ENCODE peak calls at places on chromosomes 3 and 15, in seven cellular contexts. J is right lobe of liver, Y is A549, A is spleen, E is ovary, U is breast epithelium, P is HepG2. X is an unnamed sample.

GRCh38 chr15:81809543-81809942 is 236.3 kb downstream of the MEX3B start:
- DNase-seq in J (no peak), Y (peak; percentile 59), A (no peak), E (no peak), U (no peak), P (peak; percentile 21), X (no peak)

GRCh38 chr15:79886119-79886518 is 10.7 kb downstream of the MTHFS start:
- DNase-seq in J (no peak), Y (no peak), A (no peak), E (no peak), U (no peak), P (peak; percentile 74), X (no peak)

GRCh38 chr3:13189639-13190375 is 116.6 kb upstream of the IQSEC1 start:
- DNase-seq in J (peak; percentile 48), Y (no peak), A (peak; percentile 76), E (no peak), U (peak; percentile 42), P (peak; percentile 90), X (no peak)

GRCh38 chr15:46365612-46366011 is 730.8 kb downstream of the SQOR start:
- DNase-seq in J (no peak), Y (no peak), A (no peak), E (no peak), U (no peak), P (no peak), X (no peak)

GRCh38 chr15:63858881-63859280 is 25.1 kb upstream of the HERC1 start:
- DNase-seq in J (no peak), Y (no peak), A (no peak), E (no peak), U (no peak), P (no peak), X (no peak)

GRCh38 chr3:194604126-194604525 is 29.1 kb downstream of the TMEM44 start:
- DNase-seq in J (no peak), Y (no peak), A (no peak), E (no peak), U (no peak), P (no peak), X (no peak)

GRCh38 chr15:38530113-38530512 is 34.5 kb downstream of the RASGRP1 start:
- DNase-seq in J (no peak), Y (no peak), A (no peak), E (no peak), U (no peak), P (no peak), X (no peak)

GRCh38 chr3:99875573-99875924 is 57.9 kb downstream of the CMSS1 start:
- DNase-seq in J (no peak), Y (peak; percentile 13), A (no peak), E (no peak), U (no peak), P (peak; percentile 39), X (no peak)

GRCh38 chr3:141332436-141332835 is 35.9 kb upstream of the ZBTB38 start:
- DNase-seq in J (no peak), Y (no peak), A (no peak), E (no peak), U (no peak), P (peak; percentile 69), X (peak; percentile 73)

GRCh38 chr15:92954578-92954977 is 54.5 kb downstream of the CHD2 start:
- DNase-seq in J (no peak), Y (peak; percentile 51), A (no peak), E (no peak), U (no peak), P (peak; percentile 33), X (no peak)

GRCh38 chr3:48952510-48953118 is 34.0 kb downstream of the ARIH2 start:
- DNase-seq in J (no peak), Y (peak; percentile 19), A (no peak), E (no peak), U (no peak), P (peak; percentile 45), X (peak; percentile 70)

GRCh38 chr3:14377838-14378169 is 24.6 kb upstream of the SLC6A6 start:
- DNase-seq in J (peak; percentile 62), Y (no peak), A (peak; percentile 87), E (no peak), U (no peak), P (no peak), X (peak; percentile 37)

GRCh38 chr15:84910928-84911623 is 26.6 kb downstream of the SLC28A1 start:
- DNase-seq in J (no peak), Y (no peak), A (no peak), E (no peak), U (peak; percentile 60), P (no peak), X (peak; percentile 16)

GRCh38 chr3:82058809-82059208 is 297.4 kb upstream of the GBE1 start:
- DNase-seq in J (no peak), Y (no peak), A (no peak), E (no peak), U (no peak), P (no peak), X (no peak)

GRCh38 chr15:69497076-69497475 is 44.5 kb downstream of the RPLP1 start:
- DNase-seq in J (no peak), Y (no peak), A (no peak), E (no peak), U (no peak), P (no peak), X (no peak)

GRCh38 chr15:72135719-72136118 is 17.5 kb downstream of the SENP8 start:
- DNase-seq in J (no peak), Y (no peak), A (no peak), E (no peak), U (no peak), P (no peak), X (no peak)

GRCh38 chr3:76570436-76571057 is 469.4 kb upstream of the ROBO2 start:
- DNase-seq in J (no peak), Y (peak; percentile 2), A (no peak), E (no peak), U (no peak), P (no peak), X (no peak)

GRCh38 chr15:63080638-63081250 is 38.2 kb downstream of the TPM1 start:
- DNase-seq in J (no peak), Y (no peak), A (no peak), E (no peak), U (no peak), P (no peak), X (no peak)

GRCh38 chr3:156675744-156676466 is 1.5 kb downstream of the TIPARP start:
- DNase-seq in J (no peak), Y (peak; percentile 75), A (no peak), E (peak; percentile 17), U (no peak), P (peak; percentile 24), X (peak; percentile 25)
- H3K4me1 ChIP-seq in J (no peaks in the 10 kb centered on the region), Y (peaks cover 43% of the 10 kb centered on the region), A (peaks cover 60% of the 10 kb centered on the region), E (peaks cover 6% of the 10 kb centered on the region), U (no peaks in the 10 kb centered on the region), P (peaks cover 56% of the 10 kb centered on the region), X (peaks cover 57% of the 10 kb centered on the region)

GRCh38 chr3:197750396-197750831 is 731 bp downstream of the FYTTD1 start:
- DNase-seq in J (peak; percentile 77), Y (peak; percentile 55), A (peak; percentile 94), E (peak; percentile 61), U (no peak), P (no peak), X (peak; percentile 74)
- TF ChIP-seq POLR2A in J (peak; percentile 16), Y (no peak), A (peak; percentile 37), E (no peak), U (peak; percentile 27), P (no peak), X (no peak)

GRCh38 chr3:191336833-191337232 is 6.5 kb upstream of the UTS2B start:
- DNase-seq in J (no peak), Y (no peak), A (no peak), E (no peak), U (no peak), P (no peak), X (no peak)
- H3K4me1 ChIP-seq in J (peaks cover 4% of the 10 kb centered on the region), Y (peaks cover 39% of the 10 kb centered on the region), A (peaks cover 78% of the 10 kb centered on the region), E (peaks cover 5% of the 10 kb centered on the region), U (no peaks in the 10 kb centered on the region), P (peaks cover 96% of the 10 kb centered on the region), X (peaks cover 76% of the 10 kb centered on the region)

GRCh38 chr3:9311265-9311664 is 51.6 kb upstream of the THUMPD3 start:
- DNase-seq in J (no peak), Y (no peak), A (no peak), E (no peak), U (no peak), P (no peak), X (no peak)

GRCh38 chr3:9314796-9315195 is 48.1 kb upstream of the THUMPD3 start:
- DNase-seq in J (no peak), Y (no peak), A (no peak), E (no peak), U (no peak), P (no peak), X (no peak)

GRCh38 chr3:9322780-9323179 is 40.1 kb upstream of the THUMPD3 start:
- DNase-seq in J (no peak), Y (no peak), A (no peak), E (no peak), U (no peak), P (no peak), X (no peak)

DNA sequence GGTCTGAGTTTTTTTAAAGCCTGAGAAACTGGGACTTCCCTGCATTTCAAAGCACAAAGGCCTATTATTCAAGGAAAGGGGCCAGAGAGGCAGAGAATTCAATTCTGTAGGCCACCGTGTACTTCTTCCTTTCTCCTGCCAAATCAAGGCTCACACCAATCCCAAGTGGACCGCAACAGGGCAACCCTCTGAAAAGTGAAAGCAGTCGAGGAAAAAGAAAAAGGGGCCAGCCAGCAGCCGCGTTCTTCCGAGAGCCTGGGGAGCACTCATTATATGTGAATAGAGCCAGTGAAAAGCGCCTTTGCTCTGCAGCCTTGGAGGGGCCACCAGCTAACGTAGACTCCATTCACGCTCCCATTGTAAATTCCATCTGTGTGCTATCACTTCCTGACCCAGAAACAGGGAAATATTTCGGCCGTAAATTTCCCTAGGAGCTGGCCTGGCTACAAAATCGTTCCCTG is 45.9 kb upstream of the THUMPD3 start:
- DNase-seq in J (no peak), Y (no peak), A (no peak), E (peak; percentile 31), U (no peak), P (no peak), X (peak; percentile 16)
- TF ChIP-seq POLR2A in J (no peak), Y (no peak), A (no peak), E (no peak), U (no peak), P (no peak), X (no peak)

GRCh38 chr15:90402806-90403205 is 14.8 kb downstream of the IQGAP1 start:
- DNase-seq in J (no peak), Y (no peak), A (no peak), E (no peak), U (no peak), P (no peak), X (no peak)

GRCh38 chr15:90401499-90401898 is 13.5 kb downstream of the IQGAP1 start:
- DNase-seq in J (no peak), Y (no peak), A (no peak), E (no peak), U (no peak), P (no peak), X (no peak)

GRCh38 chr15:90400005-90400758 is 12.1 kb downstream of the IQGAP1 start:
- DNase-seq in J (no peak), Y (no peak), A (no peak), E (no peak), U (no peak), P (peak; percentile 28), X (no peak)

GRCh38 chr15:90400759-90401314 is 12.8 kb downstream of the IQGAP1 start:
- DNase-seq in J (no peak), Y (peak; percentile 94), A (no peak), E (peak; percentile 54), U (peak; percentile 63), P (peak; percentile 93), X (peak; percentile 69)

GRCh38 chr15:90402230-90402629 is 14.2 kb downstream of the IQGAP1 start:
- DNase-seq in J (no peak), Y (peak; percentile 66), A (no peak), E (no peak), U (no peak), P (peak; percentile 29), X (no peak)
- H3K4me1 ChIP-seq in J (no peaks in the 10 kb centered on the region), Y (peaks cover 70% of the 10 kb centered on the region), A (peaks cover 94% of the 10 kb centered on the region), E (peaks cover 22% of the 10 kb centered on the region), U (peaks cover 18% of the 10 kb centered on the region), P (peaks cover 36% of the 10 kb centered on the region), X (peaks cover 32% of the 10 kb centered on the region)